ENCODE peak calls at places on chromosome 9, in five cellular contexts. V, L, U, M and F are unnamed samples.

GRCh38 chr9:101593345-101593744 is 1.4 kb downstream of the PPP3R2 start:
- DNase-seq in U (no peak), L (no peak), M (no peak), V (no peak), F (no peak)

GRCh38 chr9:79955300-79955699 is 383.5 kb downstream of the TLE4 start:
- DNase-seq in L (no peak), M (no peak), V (no peak), U (no peak), F (no peak)

GRCh38 chr9:122827759-122828090 is 663 bp downstream of the PDCL start:
- DNase-seq in U (no peak), M (peak; percentile 42), L (no peak), V (no peak), F (no peak)

GRCh38 chr9:95509851-95510529 is 6.8 kb downstream of the PTCH1 start:
- DNase-seq in U (no peak), M (no peak), V (no peak), L (peak; percentile 23), F (no peak)

GRCh38 chr9:70772591-70772990 is 348.8 kb downstream of the TRPM3 start:
- DNase-seq in M (no peak), L (no peak), V (no peak), U (no peak), F (no peak)

GRCh38 chr9:129761293-129761900 is 8.6 kb upstream of the PTGES start:
- DNase-seq in M (peak; percentile 92), U (no peak), L (no peak), V (no peak), F (no peak)

GRCh38 chr9:21964925-21965385 is 29.2 kb downstream of the CDKN2A start:
- DNase-seq in U (peak; percentile 22), L (no peak), V (peak; percentile 67), M (no peak), F (peak; percentile 75)

GRCh38 chr9:107239474-107239873 is 43.6 kb upstream of the RAD23B start:
- DNase-seq in M (peak; percentile 48), L (no peak), V (no peak), U (no peak), F (peak; percentile 34)

GRCh38 chr9:104961238-104961637 is 33.3 kb upstream of the ABCA1 start:
- DNase-seq in M (peak; percentile 83), L (no peak), V (peak; percentile 55), U (peak; percentile 36), F (peak; percentile 27)

GRCh38 chr9:110115341-110115820 is 92.6 kb downstream of the C9orf152 start:
- DNase-seq in U (no peak), M (peak; percentile 84), L (no peak), V (no peak), F (no peak)

GRCh38 chr9:114367823-114368609 is 19.8 kb downstream of the AKNA start:
- DNase-seq in M (no peak), V (no peak), L (no peak), U (no peak), F (no peak)

GRCh38 chr9:37262410-37262809 is 142.0 kb downstream of the ZCCHC7 start:
- DNase-seq in L (peak; percentile 11), M (peak; percentile 49), U (no peak), V (no peak), F (no peak)

GRCh38 chr9:128555180-128555721 is 2.9 kb downstream of the SPTAN1 start:
- DNase-seq in U (no peak), M (peak; percentile 79), L (no peak), V (no peak), F (no peak)

GRCh38 chr9:6219981-6220380 is 4.4 kb downstream of the IL33 start:
- DNase-seq in V (no peak), L (no peak), U (no peak), M (no peak), F (no peak)

GRCh38 chr9:135782946-135783345 is 81.0 kb downstream of the KCNT1 start:
- DNase-seq in V (peak; percentile 15), L (no peak), M (no peak), U (no peak), F (no peak)
- TF ChIP-seq CTCF in V (no peak), L (no peak), M (no peak), U (no peak), F (no peak)

DNA sequence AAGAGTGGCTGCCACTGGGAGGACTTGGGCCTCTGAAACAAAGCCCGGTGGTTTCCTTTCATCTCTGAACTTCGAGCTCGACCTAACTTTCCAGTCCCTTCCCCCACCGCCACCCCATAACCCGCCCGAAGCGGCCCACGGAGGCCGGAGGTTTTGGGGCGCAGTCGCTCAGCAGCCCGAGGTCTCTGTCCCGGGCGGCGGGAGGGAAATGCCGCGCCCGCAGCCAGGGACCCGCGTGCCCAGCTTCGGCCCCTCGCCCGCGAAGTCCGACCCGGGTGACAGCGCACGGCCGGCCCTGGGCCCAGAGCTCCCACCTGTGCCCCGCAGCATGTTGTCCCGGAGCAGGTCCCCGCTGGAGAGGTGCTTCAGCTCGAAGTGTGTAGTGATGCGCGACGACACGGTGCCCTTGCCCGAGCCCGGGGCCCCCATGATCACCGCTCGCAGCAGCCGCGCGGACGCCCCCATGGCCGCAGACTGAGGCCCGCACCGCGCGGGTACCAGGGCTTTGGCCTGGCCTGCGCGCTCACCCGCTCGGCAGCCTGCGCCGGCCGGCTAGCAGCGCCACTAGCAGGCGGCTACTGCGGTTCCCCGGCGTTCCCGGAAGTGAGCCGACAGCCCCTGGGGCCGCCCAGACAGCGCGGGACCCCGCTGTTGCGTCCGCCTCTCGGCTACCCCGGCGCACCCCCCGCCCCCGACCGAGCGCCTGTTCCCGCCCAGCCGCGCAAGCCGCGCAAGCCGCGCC is at the start of gene AK3:
- DNase-seq in M (peak; percentile 82), L (peak; percentile 75), U (peak; percentile 67), V (peak; percentile 89), F (peak; percentile 99)
- TF ChIP-seq CTCF in M (peak; percentile 46), L (no peak), U (no peak), V (no peak), F (peak; percentile 35)

GRCh38 chr9:121059998-121060636 is 10.0 kb upstream of the C5 start:
- DNase-seq in V (no peak), U (peak; percentile 39), M (peak; percentile 84), L (peak; percentile 32), F (peak; percentile 54)
- TF ChIP-seq CTCF in V (peak; percentile 73), U (peak; percentile 70), M (peak; percentile 74), L (peak; percentile 86), F (peak; percentile 23)

DNA sequence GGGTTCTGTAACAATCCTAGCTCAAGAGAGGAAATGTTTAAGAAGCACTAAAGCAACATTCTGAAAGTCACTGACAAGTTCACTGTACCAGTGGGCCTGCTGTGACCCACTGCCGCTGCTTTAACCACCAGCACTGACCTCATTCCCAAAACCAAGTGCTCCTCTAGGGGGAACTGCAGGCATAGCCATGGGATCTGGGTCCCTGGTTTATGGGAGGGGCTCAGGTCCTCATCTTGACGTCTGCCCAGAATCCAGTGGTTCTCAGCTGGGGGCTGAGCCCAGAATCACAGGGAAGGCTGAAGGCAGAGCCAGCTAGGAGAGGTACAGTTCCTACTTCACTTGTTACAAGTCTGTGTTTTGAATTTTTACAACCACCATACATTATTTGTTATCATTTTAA is 36.1 kb upstream of the SLC2A8 start:
- DNase-seq in U (no peak), V (no peak), M (peak; percentile 20), L (no peak), F (no peak)
- TF ChIP-seq CTCF in U (no peak), V (no peak), M (peak; percentile 37), L (peak; percentile 23), F (no peak)